ENCODE peak calls at places on chromosome X, in four cellular contexts. C is M059J, E is epithelial cell of esophagus, S is EL. J is an unnamed sample.

GRCh38 chrX:12978205-12979010 is 3.5 kb downstream of the TMSB4X start:
- DNase-seq in C (peak; percentile 86), S (peak; percentile 69), E (peak; percentile 69), J (peak; percentile 75)

GRCh38 chrX:34918856-34919255 is 23.7 kb upstream of the FAM47B start:
- DNase-seq in S (peak; percentile 65), E (peak; percentile 44), C (peak; percentile 63), J (peak; percentile 59)

GRCh38 chrX:77009691-77010090 is 437.5 kb upstream of the FGF16 start:
- DNase-seq in S (no peak), E (peak; percentile 50), C (peak; percentile 41), J (peak; percentile 69)

GRCh38 chrX:110146521-110146920 is 143.6 kb downstream of the TMEM164 start:
- DNase-seq in E (peak; percentile 45), S (peak; percentile 51), C (peak; percentile 57), J (peak; percentile 48)

GRCh38 chrX:18873189-18873791 is 110.6 kb downstream of the PHKA2 start:
- DNase-seq in C (peak; percentile 91), S (peak; percentile 60), E (peak; percentile 61), J (peak; percentile 57)

GRCh38 chrX:40207626-40208025 is 109.9 kb upstream of the BCOR start:
- DNase-seq in C (peak; percentile 82), S (peak; percentile 37), E (peak; percentile 1), J (peak; percentile 59)

GRCh38 chrX:155718964-155719586 is 106.3 kb upstream of the TMLHE start:
- DNase-seq in E (no peak), S (no peak), C (peak; percentile 61), J (peak; percentile 7)

GRCh38 chrX:42739258-42739657 is 38.7 kb downstream of the PPP1R2C start:
- DNase-seq in C (peak; percentile 70), S (no peak), E (no peak), J (no peak)

GRCh38 chrX:103376118-103376978 is at the start of gene BEX3:
- DNase-seq in S (peak; percentile 57), C (peak; percentile 62), E (peak; percentile 17), J (peak; percentile 51)

GRCh38 chrX:10722804-10723364 is 102.5 kb upstream of the MID1 start:
- DNase-seq in E (peak; percentile 48), C (peak; percentile 49), S (peak; percentile 50), J (peak; percentile 49)

GRCh38 chrX:73289039-73289438 is 74.4 kb upstream of the NAP1L2 start:
- DNase-seq in C (no peak), E (no peak), S (no peak), J (no peak)

GRCh38 chrX:44914532-44915198 is 41.7 kb downstream of the KDM6A start:
- DNase-seq in E (peak; percentile 24), S (peak; percentile 26), C (peak; percentile 12), J (peak; percentile 86)

GRCh38 chrX:18353931-18354368 is 538 bp downstream of the SCML2 start:
- DNase-seq in C (peak; percentile 9), E (no peak), S (no peak), J (no peak)

GRCh38 chrX:53093177-53093655 is 726 bp upstream of the KANTR start:
- DNase-seq in E (peak; percentile 85), C (peak; percentile 80), S (peak; percentile 73), J (peak; percentile 75)